ENCODE peak calls at places on chromosomes 13 and 19, in nine cellular contexts. One of them, this sample, is unnamed.
A peak's percentile ranks its signal among the peaks of the same experiment; 100 is the strongest.

GRCh38 chr19:35009424-35010415 is 9.6 kb downstream of the GRAMD1A start:
- DNase-seq in AG09319: no peak
- DNase-seq in BJ: no peak
- DNase-seq in CD14-positive monocyte: no peak
- DNase-seq in fibroblast of mammary gland: no peak
- DNase-seq in HFFc6: no peak
- DNase-seq in endodermal cell: no peak
- DNase-seq in nephron progenitor cell: no peak
- DNase-seq in neural progenitor cell: no peak
- DNase-seq in this sample: no peak

GRCh38 chr19:44988896-44989563 is 12.2 kb upstream of the RELB start:
- DNase-seq in neural progenitor cell: peak; percentile 79
- DNase-seq in AG09319: peak; percentile 14
- DNase-seq in endodermal cell: peak; percentile 92
- DNase-seq in nephron progenitor cell: peak; percentile 69
- DNase-seq in fibroblast of mammary gland: peak; percentile 72
- DNase-seq in CD14-positive monocyte: no peak
- DNase-seq in BJ: no peak
- DNase-seq in HFFc6: peak; percentile 52
- DNase-seq in this sample: peak; percentile 74

GRCh38 chr13:74135306-74136088 is 1.3 kb upstream of the KLF12 start:
- DNase-seq in BJ: no peak
- DNase-seq in fibroblast of mammary gland: peak; percentile 66
- DNase-seq in AG09319: peak; percentile 40
- DNase-seq in endodermal cell: peak; percentile 91
- DNase-seq in neural progenitor cell: peak; percentile 93
- DNase-seq in nephron progenitor cell: peak; percentile 85
- DNase-seq in CD14-positive monocyte: no peak
- DNase-seq in HFFc6: peak; percentile 53
- DNase-seq in this sample: peak; percentile 26

GRCh38 chr13:30292325-30292724 is 15.0 kb downstream of the KATNAL1 start:
- DNase-seq in BJ: no peak
- DNase-seq in HFFc6: no peak
- DNase-seq in endodermal cell: no peak
- DNase-seq in neural progenitor cell: no peak
- DNase-seq in AG09319: no peak
- DNase-seq in fibroblast of mammary gland: no peak
- DNase-seq in CD14-positive monocyte: no peak
- DNase-seq in nephron progenitor cell: no peak
- DNase-seq in this sample: no peak

GRCh38 chr19:11279505-11280236 is 16.3 kb upstream of the TSPAN16 start:
- DNase-seq in BJ: no peak
- DNase-seq in neural progenitor cell: no peak
- DNase-seq in CD14-positive monocyte: no peak
- DNase-seq in HFFc6: no peak
- DNase-seq in fibroblast of mammary gland: no peak
- DNase-seq in AG09319: no peak
- DNase-seq in endodermal cell: no peak
- DNase-seq in nephron progenitor cell: no peak
- DNase-seq in this sample: no peak

GRCh38 chr13:41470187-41470586 is 12.8 kb downstream of the RGCC start:
- DNase-seq in endodermal cell: no peak
- DNase-seq in AG09319: no peak
- DNase-seq in HFFc6: no peak
- DNase-seq in neural progenitor cell: no peak
- DNase-seq in BJ: no peak
- DNase-seq in nephron progenitor cell: no peak
- DNase-seq in CD14-positive monocyte: no peak
- DNase-seq in fibroblast of mammary gland: no peak
- DNase-seq in this sample: no peak

GRCh38 chr19:18312021-18312534 is 10.8 kb downstream of the LSM4 start:
- DNase-seq in nephron progenitor cell: no peak
- DNase-seq in neural progenitor cell: no peak
- DNase-seq in HFFc6: no peak
- DNase-seq in CD14-positive monocyte: no peak
- DNase-seq in endodermal cell: no peak
- DNase-seq in AG09319: no peak
- DNase-seq in fibroblast of mammary gland: no peak
- DNase-seq in BJ: no peak
- DNase-seq in this sample: no peak

GRCh38 chr19:46303702-46304397 is 7.0 kb downstream of the HIF3A start:
- DNase-seq in nephron progenitor cell: peak; percentile 95
- DNase-seq in HFFc6: no peak
- DNase-seq in fibroblast of mammary gland: peak; percentile 55
- DNase-seq in CD14-positive monocyte: no peak
- DNase-seq in BJ: no peak
- DNase-seq in neural progenitor cell: peak; percentile 96
- DNase-seq in endodermal cell: peak; percentile 100
- DNase-seq in AG09319: no peak
- DNase-seq in this sample: no peak

GRCh38 chr13:45196091-45196490 is 4.8 kb downstream of the KCTD4 start:
- DNase-seq in neural progenitor cell: no peak
- DNase-seq in BJ: no peak
- DNase-seq in HFFc6: no peak
- DNase-seq in nephron progenitor cell: no peak
- DNase-seq in CD14-positive monocyte: no peak
- DNase-seq in fibroblast of mammary gland: no peak
- DNase-seq in endodermal cell: no peak
- DNase-seq in AG09319: no peak
- DNase-seq in this sample: no peak

GRCh38 chr19:32350492-32350891 is 5.1 kb downstream of the ZNF507 start:
- DNase-seq in nephron progenitor cell: no peak
- DNase-seq in endodermal cell: no peak
- DNase-seq in fibroblast of mammary gland: peak; percentile 14
- DNase-seq in CD14-positive monocyte: no peak
- DNase-seq in neural progenitor cell: no peak
- DNase-seq in HFFc6: no peak
- DNase-seq in AG09319: no peak
- DNase-seq in BJ: no peak
- DNase-seq in this sample: no peak

GRCh38 chr13:32779119-32779518 is 192.9 kb downstream of the PDS5B start:
- DNase-seq in fibroblast of mammary gland: no peak
- DNase-seq in AG09319: no peak
- DNase-seq in endodermal cell: no peak
- DNase-seq in nephron progenitor cell: no peak
- DNase-seq in BJ: no peak
- DNase-seq in neural progenitor cell: no peak
- DNase-seq in HFFc6: no peak
- DNase-seq in CD14-positive monocyte: no peak
- DNase-seq in this sample: no peak

GRCh38 chr13:99265162-99265822 is 7.1 kb upstream of the GPR18 start:
- DNase-seq in AG09319: no peak
- DNase-seq in nephron progenitor cell: no peak
- DNase-seq in CD14-positive monocyte: no peak
- DNase-seq in BJ: no peak
- DNase-seq in endodermal cell: no peak
- DNase-seq in fibroblast of mammary gland: no peak
- DNase-seq in neural progenitor cell: no peak
- DNase-seq in HFFc6: no peak
- DNase-seq in this sample: no peak

GRCh38 chr13:80336335-80336734 is 4.6 kb downstream of the SPRY2 start:
- DNase-seq in CD14-positive monocyte: no peak
- DNase-seq in endodermal cell: no peak
- DNase-seq in fibroblast of mammary gland: peak; percentile 52
- DNase-seq in BJ: no peak
- DNase-seq in neural progenitor cell: no peak
- DNase-seq in HFFc6: peak; percentile 7
- DNase-seq in AG09319: no peak
- DNase-seq in nephron progenitor cell: no peak
- DNase-seq in this sample: no peak

GRCh38 chr13:104943331-104943730 is 1592.1 kb downstream of the EFNB2 start:
- DNase-seq in fibroblast of mammary gland: no peak
- DNase-seq in HFFc6: no peak
- DNase-seq in CD14-positive monocyte: no peak
- DNase-seq in neural progenitor cell: no peak
- DNase-seq in BJ: peak; percentile 4
- DNase-seq in nephron progenitor cell: no peak
- DNase-seq in endodermal cell: no peak
- DNase-seq in AG09319: no peak
- DNase-seq in this sample: no peak

GRCh38 chr19:34253711-34254551 is 423 bp upstream of the GARRE1 start:
- DNase-seq in fibroblast of mammary gland: peak; percentile 35
- DNase-seq in BJ: no peak
- DNase-seq in endodermal cell: peak; percentile 96
- DNase-seq in neural progenitor cell: peak; percentile 97
- DNase-seq in CD14-positive monocyte: peak; percentile 76
- DNase-seq in AG09319: no peak
- DNase-seq in nephron progenitor cell: peak; percentile 94
- DNase-seq in HFFc6: no peak
- DNase-seq in this sample: peak; percentile 73

GRCh38 chr19:43505186-43505456 is 575 bp upstream of the PHLDB3 start:
- DNase-seq in HFFc6: no peak
- DNase-seq in AG09319: no peak
- DNase-seq in BJ: no peak
- DNase-seq in fibroblast of mammary gland: no peak
- DNase-seq in CD14-positive monocyte: no peak
- DNase-seq in nephron progenitor cell: no peak
- DNase-seq in neural progenitor cell: no peak
- DNase-seq in endodermal cell: no peak
- DNase-seq in this sample: no peak

DNA sequence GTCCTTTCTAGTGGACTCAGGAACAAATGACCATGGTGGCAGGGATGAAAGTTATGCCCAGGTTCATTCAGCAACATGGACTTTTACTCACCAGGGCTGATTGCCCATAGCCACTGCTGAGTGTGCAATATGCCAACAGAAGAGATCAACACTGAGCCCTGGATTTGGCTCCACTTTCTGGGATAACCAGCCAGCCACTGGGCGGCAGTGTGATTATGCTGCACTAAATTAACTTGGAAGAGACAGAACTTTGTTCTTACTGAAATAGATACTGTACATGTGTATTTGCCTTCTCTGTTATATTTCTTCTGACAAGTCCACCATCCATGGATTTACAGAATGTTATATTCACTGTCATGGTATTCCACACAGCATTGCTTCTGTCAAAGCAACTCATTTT is 257.4 kb downstream of the TDRD3 start:
- DNase-seq in fibroblast of mammary gland: no peak
- DNase-seq in CD14-positive monocyte: no peak
- DNase-seq in neural progenitor cell: peak; percentile 51
- DNase-seq in nephron progenitor cell: peak; percentile 12
- DNase-seq in AG09319: no peak
- DNase-seq in BJ: no peak
- DNase-seq in HFFc6: peak; percentile 48
- DNase-seq in endodermal cell: peak; percentile 74
- DNase-seq in this sample: no peak
- TF ChIP-seq CTCF in fibroblast of mammary gland: peak; percentile 35
- TF ChIP-seq CTCF in CD14-positive monocyte: no peak
- TF ChIP-seq CTCF in neural progenitor cell: peak; percentile 66
- TF ChIP-seq CTCF in nephron progenitor cell: peak; percentile 27
- TF ChIP-seq CTCF in AG09319: peak; percentile 2
- TF ChIP-seq CTCF in BJ: no peak
- TF ChIP-seq CTCF in HFFc6: peak; percentile 58
- TF ChIP-seq CTCF in endodermal cell: peak; percentile 72
- TF ChIP-seq CTCF in this sample: peak; percentile 93

GRCh38 chr13:95156208-95156607 is 145.0 kb downstream of the ABCC4 start:
- DNase-seq in neural progenitor cell: no peak
- DNase-seq in HFFc6: peak; percentile 31
- DNase-seq in fibroblast of mammary gland: peak; percentile 46
- DNase-seq in nephron progenitor cell: no peak
- DNase-seq in AG09319: no peak
- DNase-seq in endodermal cell: no peak
- DNase-seq in CD14-positive monocyte: no peak
- DNase-seq in BJ: no peak
- DNase-seq in this sample: no peak
- TF ChIP-seq CTCF in neural progenitor cell: peak; percentile 56
- TF ChIP-seq CTCF in HFFc6: peak; percentile 76
- TF ChIP-seq CTCF in fibroblast of mammary gland: peak; percentile 39
- TF ChIP-seq CTCF in nephron progenitor cell: no peak
- TF ChIP-seq CTCF in AG09319: peak; percentile 25
- TF ChIP-seq CTCF in endodermal cell: peak; percentile 54
- TF ChIP-seq CTCF in CD14-positive monocyte: no peak
- TF ChIP-seq CTCF in BJ: peak; percentile 41
- TF ChIP-seq CTCF in this sample: peak; percentile 50

DNA sequence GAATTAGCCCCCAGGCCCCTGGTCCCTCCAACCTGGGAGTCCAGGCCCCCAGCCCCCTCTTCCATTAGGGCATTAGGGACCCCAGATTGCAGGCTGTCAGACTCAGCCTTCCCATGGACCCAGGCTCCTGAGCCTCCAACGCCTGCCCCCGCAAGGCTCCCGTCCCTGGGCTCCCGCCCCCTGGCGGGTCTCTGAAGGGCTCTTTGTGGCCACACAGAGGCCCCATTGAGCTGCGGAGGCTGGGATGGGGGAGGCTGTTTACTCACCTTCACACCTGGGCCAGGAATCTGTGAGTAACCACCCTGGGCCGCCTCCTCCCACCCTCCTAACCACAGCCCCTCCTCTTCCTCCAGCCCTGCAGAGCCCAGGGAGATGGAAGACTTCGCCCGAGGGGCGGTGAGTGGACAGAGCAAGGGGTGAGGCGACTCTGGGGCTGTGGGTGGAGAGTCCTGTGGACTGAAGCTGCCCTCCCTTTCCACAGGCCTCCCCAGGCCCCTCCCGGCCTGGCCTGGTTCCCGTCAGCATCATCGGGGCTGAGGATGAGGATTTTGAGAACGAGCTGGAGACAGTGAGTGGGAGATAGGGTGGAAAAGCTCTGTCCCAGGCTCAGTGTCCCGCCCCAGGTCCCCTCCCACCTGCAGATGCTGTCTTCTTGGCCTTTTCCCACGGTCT is 4.9 kb downstream of the ARHGEF1 start:
- DNase-seq in BJ: peak; percentile 15
- DNase-seq in CD14-positive monocyte: no peak
- DNase-seq in AG09319: no peak
- DNase-seq in fibroblast of mammary gland: peak; percentile 20
- DNase-seq in nephron progenitor cell: peak; percentile 35
- DNase-seq in HFFc6: peak; percentile 62
- DNase-seq in neural progenitor cell: no peak
- DNase-seq in endodermal cell: peak; percentile 97
- DNase-seq in this sample: no peak
- TF ChIP-seq CTCF in BJ: no peak
- TF ChIP-seq CTCF in CD14-positive monocyte: no peak
- TF ChIP-seq CTCF in AG09319: no peak
- TF ChIP-seq CTCF in fibroblast of mammary gland: no peak
- TF ChIP-seq CTCF in nephron progenitor cell: no peak
- TF ChIP-seq CTCF in HFFc6: peak; percentile 9
- TF ChIP-seq CTCF in neural progenitor cell: no peak
- TF ChIP-seq CTCF in endodermal cell: peak; percentile 75
- TF ChIP-seq CTCF in this sample: no peak

GRCh38 chr19:48069435-48069834 is 25.6 kb upstream of the CABP5 start:
- DNase-seq in HFFc6: no peak
- DNase-seq in endodermal cell: peak; percentile 56
- DNase-seq in neural progenitor cell: no peak
- DNase-seq in BJ: no peak
- DNase-seq in CD14-positive monocyte: no peak
- DNase-seq in nephron progenitor cell: no peak
- DNase-seq in AG09319: no peak
- DNase-seq in fibroblast of mammary gland: no peak
- DNase-seq in this sample: no peak
- TF ChIP-seq CTCF in HFFc6: peak; percentile 12
- TF ChIP-seq CTCF in endodermal cell: peak; percentile 56
- TF ChIP-seq CTCF in neural progenitor cell: peak; percentile 11
- TF ChIP-seq CTCF in BJ: no peak
- TF ChIP-seq CTCF in CD14-positive monocyte: no peak
- TF ChIP-seq CTCF in nephron progenitor cell: no peak
- TF ChIP-seq CTCF in AG09319: no peak
- TF ChIP-seq CTCF in fibroblast of mammary gland: no peak
- TF ChIP-seq CTCF in this sample: no peak

GRCh38 chr19:50159078-50159477 is 4.0 kb downstream of the IZUMO2 start:
- DNase-seq in fibroblast of mammary gland: no peak
- DNase-seq in AG09319: no peak
- DNase-seq in neural progenitor cell: no peak
- DNase-seq in CD14-positive monocyte: no peak
- DNase-seq in BJ: no peak
- DNase-seq in endodermal cell: no peak
- DNase-seq in HFFc6: no peak
- DNase-seq in nephron progenitor cell: no peak
- DNase-seq in this sample: no peak
- TF ChIP-seq CTCF in fibroblast of mammary gland: no peak
- TF ChIP-seq CTCF in AG09319: no peak
- TF ChIP-seq CTCF in neural progenitor cell: no peak
- TF ChIP-seq CTCF in CD14-positive monocyte: no peak
- TF ChIP-seq CTCF in BJ: no peak
- TF ChIP-seq CTCF in endodermal cell: no peak
- TF ChIP-seq CTCF in HFFc6: no peak
- TF ChIP-seq CTCF in nephron progenitor cell: no peak
- TF ChIP-seq CTCF in this sample: no peak

This sample was measured in D721Med.